ENCODE peak calls at places on chromosomes 7 and 10, in six cellular contexts. K is hepatocyte, F is HFF-Myc, C is spleen, P is tibial artery, J is prostate gland. Z is an unnamed sample.

GRCh38 chr7:29408841-29409243 is 154.8 kb upstream of the PRR15 start:
- DNase-seq in K (peak), F (peak), C (no peak), P (peak), J (peak), Z (no peak)

GRCh38 chr7:44711528-44711927 is 37.1 kb upstream of the ZMIZ2 start:
- DNase-seq in K (no peak), F (no peak), C (peak), P (no peak), J (no peak), Z (no peak)

GRCh38 chr7:90596745-90597526 is 815 bp downstream of the CDK14 start:
- DNase-seq in K (peak), F (no peak), C (no peak), P (no peak), J (no peak), Z (no peak)

GRCh38 chr10:124917168-124917938 is 24.6 kb upstream of the ZRANB1 start:
- DNase-seq in K (peak), F (no peak), C (peak), P (peak), J (peak), Z (peak)

GRCh38 chr7:150838965-150839650 is 13.2 kb upstream of the AOC1 start:
- DNase-seq in K (no peak), F (no peak), C (no peak), P (no peak), J (no peak), Z (no peak)

GRCh38 chr7:148385009-148385682 is 205.4 kb upstream of the C7orf33 start:
- DNase-seq in K (no peak), F (no peak), C (no peak), P (no peak), J (peak), Z (no peak)

GRCh38 chr7:87420173-87420572 is 55.3 kb downstream of the ABCB4 start:
- DNase-seq in K (no peak), F (peak), C (no peak), P (no peak), J (no peak), Z (no peak)

GRCh38 chr10:12559578-12560178 is 210.3 kb downstream of the CAMK1D start:
- DNase-seq in K (no peak), F (no peak), C (no peak), P (no peak), J (no peak), Z (no peak)

GRCh38 chr10:49089789-49090595 is 25.3 kb downstream of the VSTM4 start:
- DNase-seq in K (no peak), F (no peak), C (no peak), P (no peak), J (no peak), Z (no peak)

GRCh38 chr7:134425777-134426176 is 33.1 kb downstream of the AKR1B1 start:
- DNase-seq in K (no peak), F (no peak), C (no peak), P (no peak), J (no peak), Z (no peak)

GRCh38 chr10:86511027-86511865 is 10.3 kb downstream of the WAPL start:
- DNase-seq in K (no peak), F (no peak), C (no peak), P (no peak), J (no peak), Z (no peak)

GRCh38 chr7:21044913-21045312 is 258.2 kb upstream of the SP8 start:
- DNase-seq in K (no peak), F (no peak), C (no peak), P (no peak), J (no peak), Z (no peak)

GRCh38 chr7:27339478-27339877 is 96.9 kb downstream of the EVX1 start:
- DNase-seq in K (no peak), F (no peak), C (no peak), P (no peak), J (no peak), Z (no peak)

GRCh38 chr7:45638916-45639315 is 64.7 kb downstream of the ADCY1 start:
- DNase-seq in K (peak), F (no peak), C (no peak), P (no peak), J (no peak), Z (no peak)

GRCh38 chr7:116101709-116102108 is 71.1 kb upstream of the TFEC start:
- DNase-seq in K (no peak), F (no peak), C (no peak), P (no peak), J (no peak), Z (no peak)

GRCh38 chr10:117075064-117075463 is 63.0 kb downstream of the VAX1 start:
- DNase-seq in K (peak), F (no peak), C (no peak), P (no peak), J (no peak), Z (no peak)

GRCh38 chr7:125436220-125436619 is 506.6 kb upstream of the POT1 start:
- DNase-seq in K (peak), F (no peak), C (no peak), P (no peak), J (no peak), Z (no peak)

GRCh38 chr7:112103246-112103645 is 103.0 kb downstream of the DOCK4 start:
- DNase-seq in K (no peak), F (no peak), C (no peak), P (no peak), J (no peak), Z (no peak)

GRCh38 chr10:73597346-73597745 is 6.2 kb upstream of the USP54 start:
- DNase-seq in K (no peak), F (no peak), C (no peak), P (no peak), J (no peak), Z (no peak)

GRCh38 chr10:42940487-42941157 is 136.2 kb upstream of the RET start:
- DNase-seq in K (no peak), F (no peak), C (peak), P (no peak), J (no peak), Z (no peak)

GRCh38 chr10:14325325-14325955 is 5.3 kb downstream of the FRMD4A start:
- DNase-seq in K (peak), F (no peak), C (peak), P (peak), J (peak), Z (no peak)

GRCh38 chr10:17474595-17474994 is 20.2 kb upstream of the ST8SIA6 start:
- DNase-seq in K (peak), F (no peak), C (no peak), P (no peak), J (no peak), Z (no peak)

GRCh38 chr7:16365177-16365576 is 56.2 kb downstream of the CRPPA start:
- DNase-seq in K (no peak), F (no peak), C (no peak), P (no peak), J (no peak), Z (no peak)

GRCh38 chr7:119562839-119563238 is 710.1 kb upstream of the KCND2 start:
- DNase-seq in K (no peak), F (no peak), C (no peak), P (no peak), J (no peak), Z (no peak)

GRCh38 chr7:66877577-66878300 is 43.3 kb upstream of the TMEM248 start:
- DNase-seq in K (no peak), F (no peak), C (no peak), P (no peak), J (no peak), Z (no peak)

GRCh38 chr7:2387897-2388636 is 15.3 kb upstream of the CHST12 start:
- DNase-seq in K (no peak), F (no peak), C (no peak), P (no peak), J (no peak), Z (no peak)

GRCh38 chr10:31321396-31321941 is 2.5 kb downstream of the ZEB1 start:
- DNase-seq in K (no peak), F (no peak), C (peak), P (no peak), J (no peak), Z (no peak)

GRCh38 chr10:49767752-49768151 is 5.6 kb upstream of the OGDHL start:
- DNase-seq in K (no peak), F (no peak), C (no peak), P (no peak), J (no peak), Z (no peak)

GRCh38 chr7:126578338-126578737 is 674.4 kb downstream of the GRM8 start:
- DNase-seq in K (no peak), F (no peak), C (no peak), P (no peak), J (no peak), Z (no peak)

GRCh38 chr7:150879345-150879744 is 27.0 kb downstream of the AOC1 start:
- DNase-seq in K (no peak), F (peak), C (peak), P (no peak), J (no peak), Z (no peak)

GRCh38 chr7:726084-726853 is at the start of gene DNAAF5:
- DNase-seq in K (peak), F (peak), C (peak), P (peak), J (peak), Z (peak)

GRCh38 chr7:17147409-17147808 is 151.0 kb upstream of the AHR start:
- DNase-seq in K (no peak), F (no peak), C (no peak), P (no peak), J (no peak), Z (no peak)

GRCh38 chr10:58152698-58153263 is 114.9 kb downstream of the IPMK start:
- DNase-seq in K (peak), F (peak), C (no peak), P (no peak), J (peak), Z (no peak)
- TF ChIP-seq CTCF in K (peak), F (peak), C (peak), P (peak), J (peak), Z (no peak)

GRCh38 chr10:44464503-44464902 is 79.6 kb upstream of the CXCL12 start:
- DNase-seq in K (no peak), F (no peak), C (no peak), P (no peak), J (no peak), Z (no peak)

GRCh38 chr10:44467090-44467489 is 82.2 kb upstream of the CXCL12 start:
- DNase-seq in K (no peak), F (no peak), C (no peak), P (no peak), J (no peak), Z (no peak)

GRCh38 chr10:44463511-44464121 is 78.7 kb upstream of the CXCL12 start:
- DNase-seq in K (no peak), F (no peak), C (no peak), P (no peak), J (no peak), Z (no peak)

GRCh38 chr10:44466236-44466635 is 81.3 kb upstream of the CXCL12 start:
- DNase-seq in K (no peak), F (no peak), C (no peak), P (no peak), J (no peak), Z (no peak)

GRCh38 chr10:44465430-44466115 is 80.7 kb upstream of the CXCL12 start:
- DNase-seq in K (no peak), F (no peak), C (no peak), P (no peak), J (no peak), Z (no peak)
- TF ChIP-seq CTCF in K (no peak), F (no peak), C (no peak), P (no peak), J (no peak), Z (no peak)

GRCh38 chr10:93999401-93999851 is 5.7 kb downstream of the PLCE1 start:
- DNase-seq in K (peak), F (no peak), C (no peak), P (peak), J (peak), Z (no peak)
- TF ChIP-seq CTCF in K (peak), F (no peak), C (no peak), P (no peak), J (no peak), Z (no peak)

DNA sequence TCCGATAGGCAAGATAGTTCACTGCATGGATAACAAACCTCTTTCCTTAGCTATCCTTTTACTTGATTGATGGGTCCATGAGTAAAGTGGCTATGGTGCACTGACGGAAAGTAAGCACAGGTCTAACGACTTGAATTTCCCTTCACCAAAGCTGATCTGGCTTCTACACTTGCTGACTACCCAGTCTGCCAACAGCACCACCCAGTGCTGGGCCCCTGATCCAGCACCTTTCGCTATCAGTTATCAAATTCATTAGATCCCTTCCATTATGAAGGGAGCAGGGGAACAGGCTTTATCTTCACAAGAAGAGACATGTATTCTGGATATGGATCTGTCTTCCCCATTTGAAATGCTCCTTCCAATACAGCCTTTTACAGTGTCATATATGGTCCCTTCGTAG is 855.9 kb downstream of the GRID1 start:
- DNase-seq in K (no peak), F (no peak), C (no peak), P (no peak), J (no peak), Z (no peak)
- TF ChIP-seq CTCF in K (no peak), F (no peak), C (no peak), P (no peak), J (peak), Z (no peak)

DNA sequence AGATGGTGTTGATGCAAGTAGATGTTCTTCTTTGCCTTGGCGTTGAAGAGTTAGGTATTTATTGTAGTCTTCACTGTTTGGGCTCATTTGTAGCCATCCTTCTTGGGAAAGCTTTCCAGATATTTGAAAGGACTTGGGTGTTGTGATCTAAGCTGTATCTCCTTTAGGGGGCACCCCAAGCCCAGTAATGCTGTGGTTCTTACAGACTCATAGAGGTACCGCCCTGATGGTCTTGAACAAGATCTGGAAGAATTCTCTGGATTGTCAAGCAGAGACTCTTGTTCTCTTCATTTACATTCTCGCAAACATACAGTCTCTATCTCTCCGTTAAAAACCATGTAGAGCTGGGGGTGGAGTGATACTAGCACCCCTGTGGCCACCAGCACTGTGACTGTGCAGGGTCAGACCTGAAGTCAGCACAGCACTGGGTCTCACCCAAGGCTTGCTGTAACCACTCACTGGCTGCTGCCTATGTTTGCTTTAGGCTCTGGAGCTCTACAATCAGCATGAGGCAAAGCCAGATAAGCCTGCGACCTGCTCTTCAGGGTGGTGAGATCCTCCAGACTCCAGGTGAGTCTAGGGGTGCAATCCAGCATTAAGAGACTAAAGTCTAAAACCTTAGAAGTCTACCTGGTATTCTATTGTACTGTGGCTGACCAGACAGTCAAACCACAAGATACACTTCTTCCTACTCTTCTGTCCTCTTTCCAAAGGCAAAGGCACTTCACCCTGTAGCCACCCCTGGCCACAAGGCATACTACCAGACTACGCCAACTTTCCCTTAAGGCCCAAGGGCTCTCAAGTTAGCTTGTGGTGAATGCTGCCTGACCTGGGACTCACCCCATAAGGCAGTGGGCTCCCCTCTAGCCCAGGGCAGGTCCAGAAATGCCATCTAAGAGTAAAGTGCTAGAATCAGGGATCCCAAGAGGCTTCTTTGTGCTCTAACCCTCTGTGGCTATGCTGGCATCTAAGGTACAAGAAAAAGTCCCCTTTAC is 209.7 kb upstream of the TMEM196 start:
- DNase-seq in K (peak), F (no peak), C (no peak), P (peak), J (peak), Z (no peak)
- TF ChIP-seq CTCF in K (peak), F (peak), C (no peak), P (peak), J (peak), Z (no peak)

DNA sequence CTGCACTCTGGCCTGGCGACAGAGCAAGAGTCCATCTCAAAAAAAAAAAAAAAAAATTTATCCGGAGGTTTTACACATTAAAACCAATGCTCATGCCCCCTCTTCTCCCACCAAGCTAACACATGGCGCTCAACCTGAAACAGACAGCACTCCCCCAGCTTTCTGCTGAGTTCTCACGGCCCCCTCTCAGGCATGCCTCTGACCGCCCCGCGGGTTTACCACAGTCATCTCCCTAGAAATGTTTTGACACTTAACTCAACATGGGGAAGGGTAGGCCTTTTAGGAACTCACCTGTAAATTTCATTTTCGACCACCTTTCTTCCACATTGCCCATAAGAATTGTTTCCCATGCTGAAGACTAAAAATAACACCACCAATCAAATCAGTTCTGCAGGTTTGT is 9.3 kb downstream of the RCC1L start:
- DNase-seq in K (no peak), F (no peak), C (peak), P (no peak), J (no peak), Z (no peak)
- TF ChIP-seq CTCF in K (no peak), F (no peak), C (no peak), P (no peak), J (no peak), Z (no peak)

GRCh38 chr10:97334370-97335175 is at the start of gene FRAT2:
- DNase-seq in K (peak), F (no peak), C (peak), P (peak), J (peak), Z (peak)

GRCh38 chr10:97333601-97334369 is 744 bp downstream of the FRAT2 start:
- DNase-seq in K (peak), F (no peak), C (peak), P (peak), J (no peak), Z (no peak)

GRCh38 chr10:97333351-97333600 is 1.3 kb downstream of the FRAT2 start:
- DNase-seq in K (peak), F (no peak), C (no peak), P (no peak), J (no peak), Z (no peak)

GRCh38 chr10:97331304-97331703 is 3.2 kb downstream of the FRAT2 start:
- DNase-seq in K (no peak), F (no peak), C (peak), P (no peak), J (no peak), Z (no peak)

DNA sequence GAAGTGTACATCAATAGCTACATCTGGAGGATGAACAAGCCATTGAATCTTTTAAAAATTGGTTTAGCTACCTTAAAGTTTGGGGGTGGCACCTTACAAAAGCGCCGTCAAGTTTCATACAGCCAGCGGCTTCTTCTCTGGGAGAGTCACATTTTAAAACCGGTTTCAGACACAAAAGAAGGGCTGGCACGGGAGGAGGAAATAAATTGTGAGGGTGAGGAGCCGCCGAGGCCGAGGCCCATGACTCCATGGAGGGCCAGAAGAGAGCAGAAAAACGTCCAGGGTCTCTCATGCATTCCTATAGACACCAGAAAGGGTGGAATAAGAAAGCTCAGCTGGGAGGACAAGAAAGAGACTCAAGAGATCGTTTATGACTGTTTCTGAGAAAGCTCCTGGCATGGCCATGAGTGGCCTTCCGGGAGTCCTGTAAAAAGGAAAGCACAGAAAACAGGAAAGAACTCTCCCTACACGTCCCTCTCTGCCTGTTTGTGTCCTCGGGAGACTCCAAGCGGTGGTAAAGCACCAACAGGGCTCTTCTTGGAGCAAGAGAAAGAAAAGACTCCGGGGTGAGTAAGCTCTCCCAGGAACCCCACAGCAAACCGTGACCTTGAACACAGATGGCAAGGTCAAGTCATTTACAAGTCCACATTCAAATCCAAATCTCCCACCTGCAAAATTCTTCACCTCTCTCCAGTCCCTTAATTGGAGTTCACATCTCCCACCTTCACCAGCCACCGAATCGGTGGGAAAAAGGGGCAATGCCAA is 1.8 kb downstream of the FRAT2 start:
- DNase-seq in K (peak), F (peak), C (no peak), P (peak), J (peak), Z (no peak)
- TF ChIP-seq CTCF in K (peak), F (peak), C (peak), P (no peak), J (peak), Z (no peak)

GRCh38 chr7:54563329-54563916 is 21.2 kb downstream of the VSTM2A start:
- DNase-seq in K (no peak), F (no peak), C (no peak), P (no peak), J (no peak), Z (no peak)
- TF ChIP-seq CTCF in K (no peak), F (no peak), C (no peak), P (no peak), J (no peak), Z (no peak)

Z was measured in activated B cell treated with CpG ODN at 0.5 μM for 24 hours.